ENCODE peak calls at places on chromosomes 12 and 14, in ten cellular contexts. X, Y, I, A, N, W, F, Z, S and T are unnamed samples.

GRCh38 chr14:55245657-55246268 is 25.5 kb upstream of the FBXO34 start:
- DNase-seq in X (peak), Y (no peak), I (no peak), A (no peak), N (peak), W (peak), F (peak), Z (no peak), S (peak), T (no peak)

GRCh38 chr12:117151195-117152031 is 38.9 kb downstream of the FBXO21 start:
- DNase-seq in X (no peak), Y (no peak), I (no peak), A (peak), N (peak), W (peak), F (peak), Z (peak), S (no peak), T (peak)

GRCh38 chr14:58626441-58626840 is 11.3 kb upstream of the DACT1 start:
- DNase-seq in X (peak), Y (no peak), I (no peak), A (no peak), N (peak), W (peak), F (peak), Z (no peak), S (no peak), T (no peak)

GRCh38 chr12:96241484-96242256 is 47.5 kb downstream of the ELK3 start:
- DNase-seq in X (peak), Y (no peak), I (peak), A (no peak), N (no peak), W (peak), F (peak), Z (no peak), S (peak), T (peak)

GRCh38 chr12:68469136-68469535 is 137.0 kb upstream of the MDM1 start:
- DNase-seq in X (no peak), Y (no peak), I (no peak), A (no peak), N (no peak), W (peak), F (no peak), Z (no peak), S (no peak), T (no peak)

GRCh38 chr12:84124211-84124610 is 788.4 kb downstream of the SLC6A15 start:
- DNase-seq in X (no peak), Y (no peak), I (no peak), A (no peak), N (no peak), W (no peak), F (no peak), Z (no peak), S (no peak), T (no peak)

GRCh38 chr14:69214376-69214775 is 23.1 kb downstream of the EXD2 start:
- DNase-seq in X (no peak), Y (no peak), I (no peak), A (no peak), N (no peak), W (peak), F (no peak), Z (no peak), S (no peak), T (no peak)

GRCh38 chr14:34137001-34137400 is 186.1 kb upstream of the EGLN3 start:
- DNase-seq in X (no peak), Y (no peak), I (no peak), A (no peak), N (no peak), W (no peak), F (no peak), Z (no peak), S (no peak), T (no peak)

GRCh38 chr12:67517181-67517887 is 131.2 kb upstream of the DYRK2 start:
- DNase-seq in X (peak), Y (peak), I (no peak), A (no peak), N (no peak), W (no peak), F (no peak), Z (no peak), S (no peak), T (no peak)